ENCODE peak calls at places on chromosomes 5 and 9, in four cellular contexts. One of them, this sample, is unnamed.

GRCh38 chr5:179327026-179327735 is 18.1 kb downstream of the ADAMTS2 start:
- DNase-seq in glutamatergic neuron: peak; percentile 3
- DNase-seq in tibial nerve: no peak
- DNase-seq in fibroblast of lung: no peak
- DNase-seq in this sample: no peak

GRCh38 chr9:95264954-95265615 is 52.4 kb downstream of the FANCC start:
- DNase-seq in fibroblast of lung: peak; percentile 67
- DNase-seq in tibial nerve: no peak
- DNase-seq in glutamatergic neuron: no peak
- DNase-seq in this sample: peak; percentile 70

GRCh38 chr5:100852988-100853449 is 50.1 kb downstream of the ST8SIA4 start:
- DNase-seq in fibroblast of lung: no peak
- DNase-seq in tibial nerve: no peak
- DNase-seq in glutamatergic neuron: no peak
- DNase-seq in this sample: no peak

GRCh38 chr5:172186114-172186695 is 1.8 kb downstream of the STK10 start:
- DNase-seq in tibial nerve: no peak
- DNase-seq in glutamatergic neuron: no peak
- DNase-seq in fibroblast of lung: no peak
- DNase-seq in this sample: no peak

GRCh38 chr5:62596096-62596495 is 17.5 kb downstream of the LRRC70 start:
- DNase-seq in glutamatergic neuron: no peak
- DNase-seq in fibroblast of lung: no peak
- DNase-seq in tibial nerve: no peak
- DNase-seq in this sample: peak; percentile 7

GRCh38 chr5:180197016-180197702 is 11.9 kb downstream of the RASGEF1C start:
- DNase-seq in fibroblast of lung: no peak
- DNase-seq in tibial nerve: no peak
- DNase-seq in glutamatergic neuron: peak; percentile 33
- DNase-seq in this sample: no peak

GRCh38 chr5:1208743-1209551 is 7.6 kb downstream of the SLC6A19 start:
- DNase-seq in fibroblast of lung: no peak
- DNase-seq in tibial nerve: no peak
- DNase-seq in glutamatergic neuron: peak; percentile 16
- DNase-seq in this sample: no peak

GRCh38 chr9:129570450-129571297 is 50.2 kb downstream of the C9orf50 start:
- DNase-seq in fibroblast of lung: peak; percentile 87
- DNase-seq in tibial nerve: peak; percentile 61
- DNase-seq in glutamatergic neuron: no peak
- DNase-seq in this sample: peak; percentile 79

GRCh38 chr5:174347183-174347582 is 301.7 kb downstream of the NSG2 start:
- DNase-seq in glutamatergic neuron: no peak
- DNase-seq in tibial nerve: no peak
- DNase-seq in fibroblast of lung: no peak
- DNase-seq in this sample: no peak

GRCh38 chr5:10469253-10470030 is 27.8 kb downstream of the ROPN1L start:
- DNase-seq in tibial nerve: no peak
- DNase-seq in fibroblast of lung: no peak
- DNase-seq in glutamatergic neuron: no peak
- DNase-seq in this sample: peak; percentile 76

GRCh38 chr9:89752154-89752553 is 147.3 kb downstream of the GADD45G start:
- DNase-seq in glutamatergic neuron: no peak
- DNase-seq in tibial nerve: no peak
- DNase-seq in fibroblast of lung: no peak
- DNase-seq in this sample: no peak

GRCh38 chr9:135244751-135245221 is 157.3 kb downstream of the OLFM1 start:
- DNase-seq in glutamatergic neuron: peak; percentile 17
- DNase-seq in fibroblast of lung: no peak
- DNase-seq in tibial nerve: no peak
- DNase-seq in this sample: no peak

GRCh38 chr5:57232293-57233033 is 58.6 kb downstream of the GPBP1 start:
- DNase-seq in glutamatergic neuron: no peak
- DNase-seq in tibial nerve: no peak
- DNase-seq in fibroblast of lung: no peak
- DNase-seq in this sample: no peak

GRCh38 chr5:31194892-31195291 is 1.4 kb downstream of the CDH6 start:
- DNase-seq in tibial nerve: no peak
- DNase-seq in fibroblast of lung: no peak
- DNase-seq in glutamatergic neuron: no peak
- DNase-seq in this sample: no peak

GRCh38 chr9:88268886-88269285 is 119.4 kb upstream of the SPIN1 start:
- DNase-seq in tibial nerve: no peak
- DNase-seq in glutamatergic neuron: no peak
- DNase-seq in fibroblast of lung: no peak
- DNase-seq in this sample: no peak

GRCh38 chr5:167296680-167297079 is 994.8 kb upstream of the WWC1 start:
- DNase-seq in glutamatergic neuron: no peak
- DNase-seq in fibroblast of lung: no peak
- DNase-seq in tibial nerve: no peak
- DNase-seq in this sample: no peak

GRCh38 chr9:98022447-98022846 is 34.1 kb upstream of the NANS start:
- DNase-seq in fibroblast of lung: peak; percentile 21
- DNase-seq in glutamatergic neuron: no peak
- DNase-seq in tibial nerve: no peak
- DNase-seq in this sample: peak; percentile 65

GRCh38 chr5:106376522-106376921 is 1294.2 kb downstream of the EFNA5 start:
- DNase-seq in fibroblast of lung: peak; percentile 11
- DNase-seq in glutamatergic neuron: no peak
- DNase-seq in tibial nerve: no peak
- DNase-seq in this sample: peak; percentile 56

GRCh38 chr9:27377147-27377807 is 80.3 kb upstream of the EQTN start:
- DNase-seq in fibroblast of lung: no peak
- DNase-seq in glutamatergic neuron: no peak
- DNase-seq in tibial nerve: no peak
- DNase-seq in this sample: no peak

GRCh38 chr5:118440496-118440895 is 547.9 kb downstream of the DTWD2 start:
- DNase-seq in fibroblast of lung: no peak
- DNase-seq in tibial nerve: no peak
- DNase-seq in glutamatergic neuron: no peak
- DNase-seq in this sample: no peak

GRCh38 chr5:142994242-142994641 is 224.1 kb downstream of the ARHGAP26 start:
- DNase-seq in glutamatergic neuron: no peak
- DNase-seq in tibial nerve: no peak
- DNase-seq in fibroblast of lung: no peak
- DNase-seq in this sample: no peak

GRCh38 chr9:36112516-36112915 is 24.0 kb upstream of the GLIPR2 start:
- DNase-seq in tibial nerve: no peak
- DNase-seq in fibroblast of lung: no peak
- DNase-seq in glutamatergic neuron: no peak
- DNase-seq in this sample: no peak

GRCh38 chr5:32531885-32532520 is 53.4 kb upstream of the SUB1 start:
- DNase-seq in glutamatergic neuron: no peak
- DNase-seq in tibial nerve: no peak
- DNase-seq in fibroblast of lung: peak; percentile 49
- DNase-seq in this sample: no peak

GRCh38 chr5:107476783-107477182 is 194.0 kb downstream of the EFNA5 start:
- DNase-seq in fibroblast of lung: no peak
- DNase-seq in glutamatergic neuron: no peak
- DNase-seq in tibial nerve: no peak
- DNase-seq in this sample: no peak

GRCh38 chr9:133048595-133048994 is 13.2 kb upstream of the CEL start:
- DNase-seq in glutamatergic neuron: peak; percentile 43
- DNase-seq in tibial nerve: no peak
- DNase-seq in fibroblast of lung: no peak
- DNase-seq in this sample: peak; percentile 63

GRCh38 chr5:80964919-80965318 is 4.8 kb downstream of the RASGRF2 start:
- DNase-seq in fibroblast of lung: no peak
- DNase-seq in tibial nerve: no peak
- DNase-seq in glutamatergic neuron: no peak
- DNase-seq in this sample: peak; percentile 19

GRCh38 chr5:886716-887325 is 5.8 kb downstream of the BRD9 start:
- DNase-seq in fibroblast of lung: no peak
- DNase-seq in tibial nerve: no peak
- DNase-seq in glutamatergic neuron: no peak
- DNase-seq in this sample: no peak

GRCh38 chr5:40043916-40044315 is 619.1 kb upstream of the DAB2 start:
- DNase-seq in glutamatergic neuron: no peak
- DNase-seq in tibial nerve: no peak
- DNase-seq in fibroblast of lung: peak; percentile 3
- DNase-seq in this sample: peak; percentile 21

GRCh38 chr9:129983891-129984290 is 59.1 kb downstream of the FNBP1 start:
- DNase-seq in tibial nerve: no peak
- DNase-seq in glutamatergic neuron: no peak
- DNase-seq in fibroblast of lung: peak; percentile 25
- DNase-seq in this sample: no peak

GRCh38 chr9:122264360-122265264 is at the start of the genes MRRF and RBM18:
- DNase-seq in fibroblast of lung: peak; percentile 91
- DNase-seq in tibial nerve: peak; percentile 85
- DNase-seq in glutamatergic neuron: peak; percentile 93
- DNase-seq in this sample: peak; percentile 92

GRCh38 chr9:122268041-122268814 is 3.5 kb downstream of the MRRF start:
- DNase-seq in glutamatergic neuron: no peak
- DNase-seq in fibroblast of lung: no peak
- DNase-seq in tibial nerve: no peak
- DNase-seq in this sample: no peak

GRCh38 chr9:122263699-122264349 is 816 bp downstream of the RBM18 start:
- DNase-seq in glutamatergic neuron: no peak
- DNase-seq in tibial nerve: no peak
- DNase-seq in fibroblast of lung: peak; percentile 14
- DNase-seq in this sample: peak; percentile 12

GRCh38 chr9:122262073-122262472 is 2.6 kb downstream of the RBM18 start:
- DNase-seq in tibial nerve: no peak
- DNase-seq in fibroblast of lung: no peak
- DNase-seq in glutamatergic neuron: no peak
- DNase-seq in this sample: no peak

GRCh38 chr9:122265265-122265900 is 701 bp downstream of the MRRF start:
- DNase-seq in fibroblast of lung: peak; percentile 33
- DNase-seq in glutamatergic neuron: no peak
- DNase-seq in tibial nerve: no peak
- DNase-seq in this sample: peak; percentile 27
- TF ChIP-seq CTCF in fibroblast of lung: no peak
- TF ChIP-seq CTCF in glutamatergic neuron: no peak
- TF ChIP-seq CTCF in tibial nerve: no peak
- TF ChIP-seq CTCF in this sample: no peak

GRCh38 chr5:6725448-6725847 is 12.2 kb downstream of the TENT4A start:
- DNase-seq in glutamatergic neuron: no peak
- DNase-seq in tibial nerve: no peak
- DNase-seq in fibroblast of lung: no peak
- DNase-seq in this sample: no peak
- TF ChIP-seq CTCF in glutamatergic neuron: no peak
- TF ChIP-seq CTCF in tibial nerve: no peak
- TF ChIP-seq CTCF in fibroblast of lung: no peak
- TF ChIP-seq CTCF in this sample: no peak

GRCh38 chr5:132237141-132237540 is 9.5 kb upstream of the P4HA2 start:
- DNase-seq in tibial nerve: no peak
- DNase-seq in fibroblast of lung: no peak
- DNase-seq in glutamatergic neuron: no peak
- DNase-seq in this sample: no peak
- TF ChIP-seq CTCF in tibial nerve: no peak
- TF ChIP-seq CTCF in fibroblast of lung: no peak
- TF ChIP-seq CTCF in glutamatergic neuron: no peak
- TF ChIP-seq CTCF in this sample: no peak

GRCh38 chr5:175460126-175460525 is 16.1 kb upstream of the DRD1 start:
- DNase-seq in glutamatergic neuron: no peak
- DNase-seq in tibial nerve: no peak
- DNase-seq in fibroblast of lung: peak; percentile 34
- DNase-seq in this sample: no peak
- TF ChIP-seq CTCF in glutamatergic neuron: no peak
- TF ChIP-seq CTCF in tibial nerve: peak; percentile 12
- TF ChIP-seq CTCF in fibroblast of lung: peak; percentile 25
- TF ChIP-seq CTCF in this sample: peak; percentile 40

DNA sequence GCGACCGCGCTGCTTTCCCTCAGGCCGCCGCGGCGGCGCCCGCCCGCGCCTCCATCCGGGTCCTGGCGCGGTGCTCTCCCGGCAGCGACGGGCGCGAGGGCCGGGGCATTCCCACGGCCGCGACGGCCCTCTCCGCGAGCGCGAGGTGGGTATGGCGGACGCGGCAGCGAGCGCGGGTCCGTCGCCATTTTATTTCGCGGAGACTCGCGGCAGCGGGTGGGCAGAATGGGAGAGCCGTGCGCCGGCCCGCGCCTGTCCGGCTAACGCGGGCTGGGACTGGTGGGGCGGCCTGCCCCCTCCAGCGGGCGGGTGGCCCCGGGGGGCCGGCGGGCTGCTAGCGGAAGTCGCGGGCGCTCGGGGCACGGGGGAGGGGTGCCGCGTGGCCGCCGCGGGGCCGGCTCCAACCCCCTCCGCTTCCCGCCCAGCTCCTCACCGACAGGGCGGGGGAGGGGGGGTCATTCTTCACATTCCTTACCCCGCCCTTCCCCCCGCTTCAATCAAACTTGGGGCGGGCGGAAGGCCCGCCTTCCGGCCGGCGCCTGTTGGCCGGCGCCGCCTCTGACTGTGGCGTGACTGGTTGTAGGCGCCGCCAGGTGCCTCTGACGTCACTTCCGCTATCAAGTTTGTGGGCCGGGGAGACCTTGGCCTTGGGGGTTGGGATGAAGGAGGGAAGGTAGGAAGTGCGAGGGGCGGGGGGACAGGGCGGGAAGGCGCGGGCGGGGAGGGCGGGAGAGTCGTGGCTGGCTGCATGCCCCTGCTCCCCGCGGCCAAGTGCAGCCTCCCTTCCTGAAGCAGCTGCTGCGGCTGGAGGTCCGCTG is 82.2 kb downstream of the PTPDC1 start:
- DNase-seq in tibial nerve: peak; percentile 99
- DNase-seq in fibroblast of lung: peak; percentile 100
- DNase-seq in glutamatergic neuron: peak; percentile 96
- DNase-seq in this sample: peak; percentile 99
- TF ChIP-seq CTCF in tibial nerve: peak; percentile 77
- TF ChIP-seq CTCF in fibroblast of lung: peak; percentile 9
- TF ChIP-seq CTCF in glutamatergic neuron: peak; percentile 24
- TF ChIP-seq CTCF in this sample: no peak

GRCh38 chr9:10910779-10911178 is 298.0 kb upstream of the PTPRD start:
- DNase-seq in tibial nerve: no peak
- DNase-seq in fibroblast of lung: no peak
- DNase-seq in glutamatergic neuron: no peak
- DNase-seq in this sample: no peak
- TF ChIP-seq CTCF in tibial nerve: no peak
- TF ChIP-seq CTCF in fibroblast of lung: no peak
- TF ChIP-seq CTCF in glutamatergic neuron: no peak
- TF ChIP-seq CTCF in this sample: no peak